ENCODE peak calls at places on chromosomes 1 and 21, in ten cellular contexts. Z is CD8-positive, alpha-beta T cell; H is body of pancreas; S is AG04450; D is IMR-90; N is heart left ventricle; E is stomach; J is left ventricle myocardium inferior; B is fibroblast of lung; X is colonic mucosa. L is an unnamed sample.
A peak's percentile ranks its signal among the peaks of the same experiment; 100 is the strongest.

GRCh38 chr21:42829417-42829816 is 49.9 kb downstream of the WDR4 start:
- DNase-seq in D (no peak), N (no peak), B (no peak), E (no peak), S (no peak), Z (no peak), H (no peak), J (no peak), X (peak; percentile 6), L (peak; percentile 11)

GRCh38 chr1:161038523-161039153 is at the start of gene TSTD1:
- DNase-seq in S (no peak), H (peak; percentile 81), X (peak; percentile 92), Z (peak; percentile 86), N (peak; percentile 58), B (no peak), D (no peak), J (peak; percentile 52), E (peak; percentile 80), L (peak; percentile 76)

GRCh38 chr1:246005067-246005466 is 502.0 kb downstream of the SMYD3 start:
- DNase-seq in D (peak; percentile 96), X (no peak), N (no peak), S (peak; percentile 92), H (no peak), B (peak; percentile 99), E (no peak), Z (no peak), J (no peak), L (no peak)

GRCh38 chr21:45383111-45383614 is 21.8 kb upstream of the COL18A1 start:
- DNase-seq in D (no peak), N (peak; percentile 4), S (no peak), H (no peak), J (peak; percentile 8), Z (no peak), X (no peak), E (no peak), B (no peak), L (no peak)

GRCh38 chr1:87121732-87122163 is 206.9 kb upstream of the LMO4 start:
- DNase-seq in J (no peak), X (no peak), E (no peak), S (no peak), Z (no peak), N (no peak), H (no peak), B (no peak), D (peak; percentile 25), L (no peak)

GRCh38 chr21:39867198-39867650 is at the start of gene PCP4:
- DNase-seq in B (peak; percentile 20), J (no peak), S (no peak), N (peak; percentile 23), H (peak; percentile 71), D (no peak), E (peak; percentile 48), X (peak; percentile 61), Z (no peak), L (no peak)

GRCh38 chr1:6104631-6105030 is 58.9 kb downstream of the KCNAB2 start:
- DNase-seq in D (no peak), X (no peak), J (no peak), S (no peak), E (no peak), B (no peak), H (no peak), Z (no peak), N (no peak), L (no peak)

GRCh38 chr1:51344602-51345299 is 14.4 kb upstream of the TTC39A start:
- DNase-seq in J (no peak), X (peak; percentile 70), E (peak; percentile 76), D (no peak), H (peak; percentile 81), B (no peak), Z (no peak), N (no peak), S (no peak), L (no peak)

GRCh38 chr1:61496501-61496900 is 228.4 kb downstream of the TM2D1 start:
- DNase-seq in X (no peak), B (peak; percentile 16), N (no peak), H (no peak), Z (no peak), D (no peak), J (no peak), E (no peak), S (no peak), L (no peak)

GRCh38 chr1:61504305-61504704 is 220.6 kb downstream of the TM2D1 start:
- DNase-seq in E (no peak), N (no peak), D (no peak), H (no peak), Z (no peak), S (no peak), J (no peak), X (no peak), B (no peak), L (no peak)

GRCh38 chr1:61497013-61497412 is 227.9 kb downstream of the TM2D1 start:
- DNase-seq in H (no peak), X (no peak), E (no peak), J (no peak), S (no peak), D (no peak), N (no peak), B (no peak), Z (no peak), L (no peak)

GRCh38 chr1:61502011-61502410 is 222.9 kb downstream of the TM2D1 start:
- DNase-seq in H (no peak), D (no peak), J (no peak), B (no peak), X (no peak), E (no peak), N (no peak), Z (no peak), S (no peak), L (no peak)

GRCh38 chr1:61498342-61498741 is 226.6 kb downstream of the TM2D1 start:
- DNase-seq in X (no peak), Z (no peak), D (no peak), J (no peak), B (no peak), S (no peak), N (no peak), E (no peak), H (no peak), L (no peak)
- H3K27ac ChIP-seq in X (no peak overlapping the region), Z (no peak overlapping the region), D (no peak overlapping the region), J (no peak overlapping the region), B (no peak overlapping the region), S (no peak overlapping the region), N (no peak overlapping the region), E (no peak overlapping the region), H (no peak overlapping the region), L (no peak overlapping the region)

GRCh38 chr1:15286452-15286851 is 39.4 kb downstream of the FHAD1 start:
- DNase-seq in E (no peak), H (no peak), X (no peak), N (no peak), Z (no peak), B (no peak), J (no peak), S (no peak), D (no peak), L (no peak)

GRCh38 chr1:15287035-15287434 is 40.0 kb downstream of the FHAD1 start:
- DNase-seq in X (no peak), D (no peak), N (no peak), E (no peak), B (no peak), J (no peak), H (no peak), S (no peak), Z (no peak), L (no peak)

GRCh38 chr1:15287591-15287990 is 40.6 kb downstream of the FHAD1 start:
- DNase-seq in X (no peak), H (no peak), D (no peak), J (no peak), E (no peak), S (no peak), B (no peak), Z (no peak), N (no peak), L (no peak)

GRCh38 chr1:15289251-15289651 is 42.2 kb downstream of the FHAD1 start:
- DNase-seq in J (no peak), N (no peak), D (no peak), S (no peak), B (no peak), X (no peak), E (no peak), Z (no peak), H (no peak), L (no peak)

GRCh38 chr1:15288173-15288926 is 41.3 kb downstream of the FHAD1 start:
- DNase-seq in Z (no peak), H (no peak), N (no peak), X (no peak), E (no peak), B (no peak), D (no peak), S (no peak), J (no peak), L (no peak)
- H3K27ac ChIP-seq in Z (no peak overlapping the region), H (no peak overlapping the region), N (no peak overlapping the region), X (no peak overlapping the region), E (no peak overlapping the region), B (no peak overlapping the region), D (no peak overlapping the region), S (no peak overlapping the region), J (no peak overlapping the region), L (no peak overlapping the region)

GRCh38 chr1:214101828-214102227 is 114.1 kb downstream of the PROX1 start:
- DNase-seq in N (no peak), Z (no peak), B (no peak), E (no peak), H (no peak), S (no peak), J (no peak), X (no peak), D (no peak), L (no peak)

GRCh38 chr1:214103778-214104177 is 116.0 kb downstream of the PROX1 start:
- DNase-seq in X (no peak), S (no peak), N (no peak), J (no peak), E (no peak), Z (no peak), H (no peak), B (no peak), D (no peak), L (no peak)

GRCh38 chr1:214101246-214101645 is 113.5 kb downstream of the PROX1 start:
- DNase-seq in B (no peak), H (no peak), J (no peak), D (no peak), E (no peak), Z (no peak), X (no peak), N (no peak), S (no peak), L (no peak)

GRCh38 chr1:214106375-214106774 is 118.6 kb downstream of the PROX1 start:
- DNase-seq in X (no peak), S (no peak), D (peak; percentile 15), H (no peak), J (no peak), N (no peak), Z (no peak), E (no peak), B (no peak), L (no peak)

DNA sequence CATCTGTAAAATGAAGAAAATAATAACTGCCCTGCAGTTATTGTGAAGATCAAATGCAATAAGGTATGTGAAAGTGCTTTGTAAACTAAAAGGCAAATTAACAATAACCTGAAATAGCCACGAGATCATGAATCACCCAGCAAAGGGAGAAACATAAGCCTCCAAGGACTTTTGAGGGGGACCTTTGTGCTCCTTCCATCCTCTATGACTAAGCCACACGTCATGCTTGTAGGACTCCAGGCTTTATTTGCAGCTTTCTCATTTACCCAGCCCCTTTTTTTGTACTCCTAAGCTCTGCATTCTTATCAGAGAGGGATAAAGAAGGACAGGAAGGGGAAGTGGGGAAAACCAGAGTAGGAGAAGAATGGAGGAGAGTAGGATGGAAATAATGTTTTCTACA is 115.1 kb downstream of the PROX1 start:
- DNase-seq in N (no peak), Z (no peak), D (peak; percentile 90), B (peak; percentile 92), S (peak; percentile 63), E (no peak), H (no peak), J (no peak), X (no peak), L (no peak)
- H3K27ac ChIP-seq in N (no peak overlapping the region), Z (no peak overlapping the region), D (no peak overlapping the region), B (no peak overlapping the region), S (peak overlapping the region; percentile 74), E (no peak overlapping the region), H (no peak overlapping the region), J (no peak overlapping the region), X (no peak overlapping the region), L (no peak overlapping the region)

GRCh38 chr1:58754683-58755467 is 29.0 kb downstream of the JUN start:
- DNase-seq in Z (peak; percentile 8), J (no peak), D (no peak), S (no peak), X (no peak), N (no peak), H (no peak), E (no peak), B (no peak), L (no peak)
- H3K27ac ChIP-seq in Z (no peak overlapping the region), J (peak overlapping the region; percentile 82), D (peak overlapping the region; percentile 78), S (peak overlapping the region; percentile 91), X (peak overlapping the region; percentile 55), N (peak overlapping the region; percentile 72), H (peak overlapping the region; percentile 42), E (peak overlapping the region; percentile 77), B (peak overlapping the region; percentile 55), L (no peak overlapping the region)